ENCODE peak calls at places on chromosomes 5 and 9, in seven cellular contexts. D is thyroid gland; L is AG09309; G is pancreas; F is PC-9; N is GM12865; B is CD4-positive, alpha-beta T cell. Y is an unnamed sample.

GRCh38 chr5:150655221-150655620 is 5.8 kb upstream of the MYOZ3 start:
- DNase-seq in D (no peak), L (no peak), G (peak), F (no peak), N (no peak), B (no peak), Y (no peak)

GRCh38 chr9:87556039-87556438 is 58.4 kb downstream of the DAPK1 start:
- DNase-seq in D (no peak), L (no peak), G (no peak), F (no peak), N (no peak), B (no peak), Y (no peak)

GRCh38 chr5:140165101-140165920 is 9.7 kb upstream of the CYSTM1 start:
- DNase-seq in D (no peak), L (no peak), G (peak), F (no peak), N (no peak), B (no peak), Y (no peak)

GRCh38 chr5:79685621-79686020 is 4.0 kb upstream of the CMYA5 start:
- DNase-seq in D (no peak), L (no peak), G (no peak), F (no peak), N (no peak), B (no peak), Y (no peak)

GRCh38 chr9:80114241-80114640 is 542.5 kb downstream of the TLE4 start:
- DNase-seq in D (no peak), L (no peak), G (no peak), F (no peak), N (no peak), B (no peak), Y (no peak)

GRCh38 chr5:1089621-1090040 is 22.2 kb downstream of the SLC12A7 start:
- DNase-seq in D (no peak), L (no peak), G (no peak), F (no peak), N (no peak), B (no peak), Y (no peak)

GRCh38 chr5:138351056-138351455 is 1.4 kb upstream of the KDM3B start:
- DNase-seq in D (no peak), L (no peak), G (no peak), F (no peak), N (no peak), B (no peak), Y (no peak)

GRCh38 chr9:35051069-35051967 is 21.1 kb downstream of the VCP start:
- DNase-seq in D (peak), L (no peak), G (no peak), F (no peak), N (peak), B (peak), Y (peak)

GRCh38 chr9:68708513-68708912 is 3.5 kb downstream of the PIP5K1B start:
- DNase-seq in D (no peak), L (no peak), G (no peak), F (no peak), N (peak), B (no peak), Y (no peak)

GRCh38 chr9:137621131-137621757 is 2.4 kb downstream of the EHMT1 start:
- DNase-seq in D (no peak), L (no peak), G (no peak), F (no peak), N (no peak), B (no peak), Y (no peak)

GRCh38 chr5:109016300-109016699 is 268.6 kb downstream of the FER start:
- DNase-seq in D (no peak), L (no peak), G (no peak), F (no peak), N (peak), B (no peak), Y (no peak)

GRCh38 chr5:128424672-128425071 is 113.4 kb downstream of the FBN2 start:
- DNase-seq in D (no peak), L (no peak), G (no peak), F (no peak), N (no peak), B (no peak), Y (no peak)

GRCh38 chr5:134540747-134541733 is 15.6 kb downstream of the JADE2 start:
- DNase-seq in D (peak), L (no peak), G (no peak), F (no peak), N (peak), B (no peak), Y (no peak)

GRCh38 chr5:1011226-1011631 is 2.6 kb downstream of the NKD2 start:
- DNase-seq in D (peak), L (no peak), G (peak), F (no peak), N (peak), B (no peak), Y (no peak)

GRCh38 chr5:127041571-127041970 is 11.2 kb upstream of the MARCHF3 start:
- DNase-seq in D (no peak), L (no peak), G (no peak), F (no peak), N (no peak), B (no peak), Y (no peak)

GRCh38 chr9:109349431-109349846 is 28.6 kb upstream of the EPB41L4B start:
- DNase-seq in D (no peak), L (peak), G (no peak), F (peak), N (no peak), B (no peak), Y (no peak)

GRCh38 chr5:86684222-86684621 is 66.5 kb downstream of the COX7C start:
- DNase-seq in D (no peak), L (no peak), G (no peak), F (no peak), N (no peak), B (no peak), Y (no peak)

GRCh38 chr5:76851713-76852369 is 2.0 kb downstream of the S100Z start:
- DNase-seq in D (no peak), L (no peak), G (no peak), F (no peak), N (no peak), B (no peak), Y (no peak)

GRCh38 chr5:156356238-156356637 is 29.3 kb downstream of the SGCD start:
- DNase-seq in D (no peak), L (no peak), G (no peak), F (no peak), N (peak), B (no peak), Y (no peak)

GRCh38 chr5:57267796-57268195 is 93.9 kb downstream of the GPBP1 start:
- DNase-seq in D (no peak), L (no peak), G (no peak), F (no peak), N (no peak), B (no peak), Y (no peak)

GRCh38 chr5:147483961-147484707 is 25.7 kb downstream of the DPYSL3 start:
- DNase-seq in D (peak), L (peak), G (no peak), F (no peak), N (no peak), B (no peak), Y (no peak)

GRCh38 chr9:117247271-117247670 is 167.6 kb downstream of the ASTN2 start:
- DNase-seq in D (no peak), L (no peak), G (no peak), F (no peak), N (peak), B (no peak), Y (no peak)

GRCh38 chr9:38109601-38110000 is 40.6 kb upstream of the SHB start:
- DNase-seq in D (no peak), L (no peak), G (no peak), F (no peak), N (no peak), B (no peak), Y (no peak)

GRCh38 chr5:100270323-100270771 is 264.8 kb upstream of the FAM174A start:
- DNase-seq in D (no peak), L (no peak), G (no peak), F (no peak), N (no peak), B (no peak), Y (no peak)

GRCh38 chr5:17129093-17129492 is 88.3 kb upstream of the BASP1 start:
- DNase-seq in D (peak), L (no peak), G (no peak), F (no peak), N (no peak), B (no peak), Y (no peak)

GRCh38 chr5:96226941-96227552 is 206.0 kb downstream of the PCSK1 start:
- DNase-seq in D (no peak), L (peak), G (no peak), F (peak), N (no peak), B (no peak), Y (no peak)

GRCh38 chr9:97176206-97176605 is 131.3 kb upstream of the CCDC180 start:
- DNase-seq in D (peak), L (no peak), G (no peak), F (no peak), N (no peak), B (no peak), Y (no peak)

GRCh38 chr5:61519728-61520277 is 187.7 kb downstream of the ZSWIM6 start:
- DNase-seq in D (no peak), L (no peak), G (no peak), F (no peak), N (no peak), B (no peak), Y (no peak)

DNA sequence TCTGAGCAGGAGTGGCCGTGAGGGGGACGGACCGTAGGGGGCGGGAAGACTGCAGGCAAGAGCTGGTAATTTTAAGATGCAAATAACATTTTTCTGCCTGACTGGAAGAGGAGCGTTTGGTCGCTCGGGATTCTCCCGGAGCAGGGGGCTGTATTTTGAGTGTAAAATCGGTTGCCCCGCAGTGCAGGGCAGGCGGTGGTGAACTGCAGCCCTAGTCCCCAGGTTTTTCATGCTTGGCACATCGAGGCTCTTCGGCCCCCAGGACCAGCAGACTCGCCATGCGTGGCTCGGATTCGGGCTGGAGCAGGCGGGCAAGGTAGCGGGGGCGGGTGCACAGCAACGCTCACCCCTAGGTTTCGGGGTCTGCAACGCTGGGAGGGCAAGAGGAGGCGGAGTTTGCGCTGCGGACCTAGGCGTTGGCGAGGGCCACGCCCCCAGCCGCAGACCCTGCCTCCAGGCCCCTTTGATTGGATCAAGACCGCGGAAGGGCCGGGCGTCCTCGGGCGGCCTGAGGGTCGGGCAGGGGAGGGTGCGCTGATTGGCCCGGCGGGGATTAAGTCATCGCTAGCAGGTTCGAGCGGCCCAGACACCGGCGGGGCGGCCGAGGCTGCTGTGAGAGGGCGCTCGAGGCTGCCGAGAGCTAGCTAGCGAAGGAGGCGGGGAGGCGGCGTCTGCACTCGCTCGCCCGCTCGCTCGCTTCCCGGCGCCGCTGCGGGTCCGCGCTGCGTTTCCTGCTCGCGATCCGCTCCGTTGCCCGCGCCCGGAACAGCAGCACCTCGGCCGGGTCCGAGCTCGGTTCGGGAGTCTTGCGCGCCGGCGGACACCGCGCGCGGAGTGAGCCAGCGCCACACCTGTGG is at the start of gene ARHGAP26:
- DNase-seq in D (peak), L (peak), G (peak), F (peak), N (peak), B (peak), Y (peak)
- TF ChIP-seq CTCF in D (peak), L (peak), G (no peak), F (peak), N (peak), B (peak), Y (no peak)

GRCh38 chr5:176575488-176576422 is 26.6 kb downstream of the CDHR2 start:
- DNase-seq in D (no peak), L (no peak), G (peak), F (no peak), N (no peak), B (no peak), Y (no peak)

GRCh38 chr5:176575066-176575465 is 25.9 kb downstream of the CDHR2 start:
- DNase-seq in D (no peak), L (no peak), G (no peak), F (no peak), N (no peak), B (no peak), Y (no peak)

GRCh38 chr5:176573564-176574296 is 24.6 kb downstream of the CDHR2 start:
- DNase-seq in D (peak), L (no peak), G (peak), F (no peak), N (peak), B (peak), Y (peak)

GRCh38 chr5:176577312-176578176 is 28.4 kb downstream of the CDHR2 start:
- DNase-seq in D (no peak), L (no peak), G (peak), F (no peak), N (no peak), B (no peak), Y (no peak)

DNA sequence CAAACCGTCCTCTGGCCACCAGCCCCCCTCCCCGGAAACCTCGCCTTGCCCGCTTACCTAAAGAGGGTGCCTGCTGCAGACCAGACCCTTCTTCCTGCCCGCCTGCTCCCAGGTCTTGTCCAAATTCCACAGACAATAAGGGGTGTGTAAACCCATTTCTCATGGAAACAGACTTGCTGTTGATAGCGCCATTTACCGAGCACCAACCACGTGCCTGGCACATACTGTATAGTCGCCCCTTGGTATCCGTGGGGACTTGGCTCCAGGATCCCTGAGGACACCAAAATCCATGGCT is 25.1 kb downstream of the CDHR2 start:
- DNase-seq in D (no peak), L (no peak), G (no peak), F (no peak), N (no peak), B (no peak), Y (no peak)
- TF ChIP-seq CTCF in D (no peak), L (no peak), G (no peak), F (peak), N (no peak), B (peak), Y (peak)

GRCh38 chr5:131322926-131323325 is 59.1 kb downstream of the CDC42SE2 start:
- DNase-seq in D (no peak), L (no peak), G (no peak), F (peak), N (no peak), B (no peak), Y (no peak)

GRCh38 chr5:131323378-131323777 is 59.5 kb downstream of the CDC42SE2 start:
- DNase-seq in D (no peak), L (no peak), G (no peak), F (peak), N (no peak), B (no peak), Y (no peak)

GRCh38 chr5:131321066-131321465 is 57.2 kb downstream of the CDC42SE2 start:
- DNase-seq in D (no peak), L (no peak), G (no peak), F (no peak), N (no peak), B (no peak), Y (no peak)

GRCh38 chr5:131328536-131329186 is 64.8 kb downstream of the CDC42SE2 start:
- DNase-seq in D (no peak), L (no peak), G (no peak), F (peak), N (no peak), B (no peak), Y (no peak)

GRCh38 chr5:131324311-131324710 is 60.5 kb downstream of the CDC42SE2 start:
- DNase-seq in D (no peak), L (no peak), G (no peak), F (no peak), N (no peak), B (no peak), Y (no peak)
- TF ChIP-seq CTCF in D (no peak), L (no peak), G (no peak), F (no peak), N (no peak), B (no peak), Y (no peak)

GRCh38 chr5:51468196-51468595 is 84.9 kb downstream of the ISL1 start:
- DNase-seq in D (no peak), L (no peak), G (no peak), F (no peak), N (no peak), B (no peak), Y (no peak)
- TF ChIP-seq CTCF in D (no peak), L (no peak), G (no peak), F (no peak), N (no peak), B (no peak), Y (no peak)

GRCh38 chr5:32057157-32058096 is 116.7 kb downstream of the GOLPH3 start:
- DNase-seq in D (no peak), L (no peak), G (no peak), F (no peak), N (no peak), B (no peak), Y (no peak)
- TF ChIP-seq CTCF in D (no peak), L (no peak), G (no peak), F (peak), N (peak), B (no peak), Y (peak)

GRCh38 chr9:18142964-18143363 is 331.0 kb upstream of the ADAMTSL1 start:
- DNase-seq in D (no peak), L (no peak), G (no peak), F (no peak), N (no peak), B (no peak), Y (no peak)

GRCh38 chr9:18141681-18142080 is 332.3 kb upstream of the ADAMTSL1 start:
- DNase-seq in D (no peak), L (no peak), G (no peak), F (no peak), N (no peak), B (no peak), Y (no peak)

GRCh38 chr9:18138676-18139075 is 335.3 kb upstream of the ADAMTSL1 start:
- DNase-seq in D (peak), L (no peak), G (no peak), F (no peak), N (no peak), B (no peak), Y (no peak)

DNA sequence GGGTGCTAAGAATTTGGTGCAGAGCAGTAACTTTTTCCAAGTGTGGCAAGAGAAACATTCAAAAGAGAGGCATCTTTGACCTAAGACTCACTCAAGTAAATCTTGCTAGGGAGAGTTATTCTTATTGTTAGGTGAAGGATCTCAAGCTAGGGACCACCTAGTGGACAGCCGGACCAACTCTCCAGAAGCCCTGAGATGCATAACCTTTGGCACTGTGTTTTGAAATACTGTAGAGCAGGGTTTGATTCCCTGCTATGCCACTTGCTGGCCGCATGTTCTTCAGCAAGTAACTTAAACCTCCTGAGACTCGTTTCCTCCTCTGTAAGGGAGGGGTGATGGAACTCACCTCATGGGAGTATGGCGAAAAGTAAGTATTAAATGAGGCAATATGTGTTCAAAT is 336.1 kb upstream of the ADAMTSL1 start:
- DNase-seq in D (no peak), L (no peak), G (no peak), F (no peak), N (no peak), B (no peak), Y (no peak)
- TF ChIP-seq CTCF in D (no peak), L (no peak), G (no peak), F (no peak), N (no peak), B (no peak), Y (no peak)

Y was measured in neural crest cell.